ENCODE peak calls at places on chromosomes 4 and X, in ten cellular contexts. S is A549; E is right cardiac atrium; U is CD8-positive, alpha-beta T cell; D is CD8-positive, alpha-beta memory T cell; X is upper lobe of left lung; A is fibroblast of lung; Q is hepatocyte; V is SK-N-SH; B is effector memory CD4-positive, alpha-beta T cell. T is an unnamed sample.

GRCh38 chrX:77087529-77088169 is 359.5 kb upstream of the FGF16 start:
- DNase-seq in S (peak; percentile 26), E (no peak), U (no peak), D (no peak), X (no peak), A (peak; percentile 25), Q (peak; percentile 43), V (no peak), B (no peak), T (no peak)

GRCh38 chr4:150385606-150386005 is 196.3 kb upstream of the MAB21L2 start:
- DNase-seq in S (no peak), E (peak; percentile 28), U (no peak), D (no peak), X (no peak), A (peak; percentile 96), Q (peak; percentile 39), V (no peak), B (no peak), T (no peak)

GRCh38 chr4:111070390-111070789 is 447.5 kb upstream of the PITX2 start:
- DNase-seq in S (no peak), E (no peak), U (no peak), D (no peak), X (no peak), A (no peak), Q (no peak), V (no peak), B (no peak), T (no peak)

GRCh38 chrX:134294548-134294947 is 57.6 kb downstream of the CCDC160 start:
- DNase-seq in S (no peak), E (no peak), U (no peak), D (no peak), X (no peak), A (peak; percentile 2), Q (no peak), V (peak; percentile 15), B (no peak), T (no peak)

GRCh38 chr4:81839347-81840042 is 367.8 kb upstream of the RASGEF1B start:
- DNase-seq in S (no peak), E (no peak), U (no peak), D (no peak), X (no peak), A (no peak), Q (no peak), V (no peak), B (no peak), T (no peak)

GRCh38 chr4:173448103-173448502 is 49.2 kb upstream of the SCRG1 start:
- DNase-seq in S (no peak), E (peak; percentile 56), U (no peak), D (no peak), X (no peak), A (peak; percentile 74), Q (no peak), V (peak; percentile 47), B (no peak), T (no peak)

GRCh38 chrX:23901805-23902204 is 5.9 kb downstream of the APOO start:
- DNase-seq in S (peak; percentile 92), E (no peak), U (no peak), D (peak; percentile 1), X (no peak), A (peak; percentile 87), Q (peak; percentile 90), V (peak; percentile 49), B (no peak), T (peak; percentile 26)

GRCh38 chrX:103211012-103211715 is 3.7 kb upstream of the BEX4 start:
- DNase-seq in S (peak; percentile 34), E (no peak), U (peak; percentile 25), D (peak; percentile 17), X (no peak), A (peak; percentile 57), Q (peak; percentile 62), V (peak; percentile 60), B (peak; percentile 12), T (peak; percentile 44)

GRCh38 chr4:102505708-102506107 is 4.5 kb downstream of the NFKB1 start:
- DNase-seq in S (no peak), E (no peak), U (no peak), D (no peak), X (no peak), A (no peak), Q (no peak), V (no peak), B (no peak), T (no peak)

GRCh38 chr4:102503831-102504786 is 3.0 kb downstream of the NFKB1 start:
- DNase-seq in S (no peak), E (no peak), U (no peak), D (no peak), X (no peak), A (no peak), Q (no peak), V (no peak), B (no peak), T (peak; percentile 27)

GRCh38 chr4:102503301-102503746 is 2.2 kb downstream of the NFKB1 start:
- DNase-seq in S (peak; percentile 17), E (no peak), U (no peak), D (no peak), X (no peak), A (no peak), Q (no peak), V (peak; percentile 14), B (no peak), T (no peak)

GRCh38 chr4:102506523-102506922 is 5.4 kb downstream of the NFKB1 start:
- DNase-seq in S (no peak), E (no peak), U (no peak), D (no peak), X (no peak), A (no peak), Q (no peak), V (no peak), B (no peak), T (no peak)

DNA sequence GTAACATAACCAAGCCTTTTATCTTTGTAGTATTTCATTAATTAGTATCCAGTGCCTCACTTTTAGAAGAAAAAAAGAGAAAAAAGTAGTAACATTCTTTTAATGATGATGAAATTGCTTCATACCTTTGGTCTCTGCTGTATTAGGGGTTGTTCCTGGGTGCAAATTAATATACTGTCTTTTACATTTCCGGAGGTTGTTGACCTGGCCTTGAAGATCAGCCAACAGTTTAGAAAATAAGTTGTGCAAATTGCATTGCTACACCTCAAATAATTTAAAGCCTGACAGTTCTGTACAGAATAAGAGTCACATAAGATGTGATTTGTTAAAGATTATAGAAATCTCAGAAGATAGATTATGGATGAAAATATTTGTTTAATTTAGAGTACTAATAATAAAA is 3.8 kb downstream of the NFKB1 start:
- DNase-seq in S (no peak), E (no peak), U (no peak), D (no peak), X (no peak), A (no peak), Q (no peak), V (no peak), B (no peak), T (no peak)
- H3K4me3 ChIP-seq in S (no peak overlapping the region), E (no peak overlapping the region), U (no peak overlapping the region), D (no peak overlapping the region), X (no peak overlapping the region), A (no peak overlapping the region), Q (no peak overlapping the region), V (no peak overlapping the region), B (peak overlapping the region; percentile 97), T (peak overlapping the region; percentile 25)

GRCh38 chr4:187366530-187367279 is 628.9 kb upstream of the ZFP42 start:
- DNase-seq in S (no peak), E (no peak), U (no peak), D (no peak), X (peak; percentile 17), A (no peak), Q (no peak), V (no peak), B (no peak), T (no peak)
- H3K4me1 ChIP-seq in S (no peaks in the 10 kb centered on the region), E (no peaks in the 10 kb centered on the region), U (no peaks in the 10 kb centered on the region), D (no peaks in the 10 kb centered on the region), X (no peaks in the 10 kb centered on the region), A (no peaks in the 10 kb centered on the region), Q (no peaks in the 10 kb centered on the region), V (no peaks in the 10 kb centered on the region), B (no peaks in the 10 kb centered on the region), T (no peaks in the 10 kb centered on the region)

GRCh38 chr4:21366312-21366711 is 582.3 kb downstream of the KCNIP4 start:
- DNase-seq in S (no peak), E (no peak), U (no peak), D (no peak), X (no peak), A (no peak), Q (no peak), V (no peak), B (no peak), T (no peak)

GRCh38 chr4:21363701-21364100 is 584.9 kb downstream of the KCNIP4 start:
- DNase-seq in S (no peak), E (no peak), U (no peak), D (no peak), X (no peak), A (no peak), Q (no peak), V (no peak), B (no peak), T (no peak)

GRCh38 chr4:21366840-21367239 is 581.7 kb downstream of the KCNIP4 start:
- DNase-seq in S (no peak), E (no peak), U (no peak), D (no peak), X (no peak), A (no peak), Q (no peak), V (no peak), B (no peak), T (no peak)

GRCh38 chr4:21367567-21367966 is 581.0 kb downstream of the KCNIP4 start:
- DNase-seq in S (no peak), E (no peak), U (no peak), D (no peak), X (no peak), A (no peak), Q (no peak), V (no peak), B (no peak), T (no peak)
- H3K27ac ChIP-seq in S (no peak overlapping the region), E (no peak overlapping the region), U (no peak overlapping the region), D (no peak overlapping the region), X (no peak overlapping the region), A (no peak overlapping the region), Q (no peak overlapping the region), V (no peak overlapping the region), B (no peak overlapping the region), T (no peak overlapping the region)

GRCh38 chr4:10459305-10459704 is 2.1 kb upstream of the ZNF518B start:
- DNase-seq in S (no peak), E (no peak), U (no peak), D (no peak), X (no peak), A (no peak), Q (no peak), V (no peak), B (no peak), T (no peak)

GRCh38 chr4:10461850-10462400 is 4.7 kb upstream of the ZNF518B start:
- DNase-seq in S (no peak), E (no peak), U (no peak), D (no peak), X (peak; percentile 26), A (no peak), Q (no peak), V (no peak), B (no peak), T (no peak)

GRCh38 chr4:10462876-10463275 is 5.7 kb upstream of the ZNF518B start:
- DNase-seq in S (no peak), E (no peak), U (no peak), D (no peak), X (no peak), A (no peak), Q (no peak), V (no peak), B (no peak), T (no peak)

GRCh38 chr4:10460313-10461047 is 3.3 kb upstream of the ZNF518B start:
- DNase-seq in S (no peak), E (no peak), U (no peak), D (no peak), X (no peak), A (no peak), Q (no peak), V (no peak), B (no peak), T (no peak)

GRCh38 chr4:10461091-10461849 is 4.0 kb upstream of the ZNF518B start:
- DNase-seq in S (peak; percentile 34), E (peak; percentile 81), U (peak; percentile 63), D (peak; percentile 63), X (peak; percentile 95), A (peak; percentile 55), Q (peak; percentile 91), V (peak; percentile 92), B (peak; percentile 63), T (peak; percentile 83)
- H3K4me3 ChIP-seq in S (no peak overlapping the region), E (peak overlapping the region; percentile 13), U (peak overlapping the region; percentile 55), D (peak overlapping the region; percentile 55), X (peak overlapping the region; percentile 46), A (no peak overlapping the region), Q (peak overlapping the region; percentile 88), V (peak overlapping the region; percentile 20), B (peak overlapping the region; percentile 36), T (peak overlapping the region; percentile 34)

T was measured in CD4-positive, alpha-beta memory T cell.